ENCODE peak calls at places on chromosome 4, in nine cellular contexts. One of them, this sample, is unnamed. For H3K4me1, the result is how much of the 10 kb centered on the place peaks cover.

GRCh38 chr4:8302331-8302730 is 32.8 kb downstream of the HTRA3 start:
- DNase-seq in right cardiac atrium: peak
- DNase-seq in uterus: peak
- DNase-seq in aorta: peak
- DNase-seq in GM23248: no peak
- DNase-seq in transverse colon: no peak
- DNase-seq in sigmoid colon: peak
- DNase-seq in Caco-2: no peak
- DNase-seq in cardiac muscle cell: no peak
- DNase-seq in this sample: no peak

GRCh38 chr4:7461171-7461570 is 26.4 kb upstream of the PSAPL1 start:
- DNase-seq in sigmoid colon: no peak
- DNase-seq in aorta: no peak
- DNase-seq in uterus: no peak
- DNase-seq in transverse colon: no peak
- DNase-seq in cardiac muscle cell: no peak
- DNase-seq in Caco-2: no peak
- DNase-seq in GM23248: no peak
- DNase-seq in right cardiac atrium: peak
- DNase-seq in this sample: no peak

GRCh38 chr4:80365928-80366327 is 30.4 kb downstream of the CFAP299 start:
- DNase-seq in Caco-2: peak
- DNase-seq in sigmoid colon: peak
- DNase-seq in transverse colon: peak
- DNase-seq in GM23248: peak
- DNase-seq in uterus: no peak
- DNase-seq in aorta: no peak
- DNase-seq in cardiac muscle cell: peak
- DNase-seq in right cardiac atrium: peak
- DNase-seq in this sample: peak

GRCh38 chr4:108272566-108272965 is 103.8 kb upstream of the LEF1 start:
- DNase-seq in cardiac muscle cell: peak
- DNase-seq in transverse colon: no peak
- DNase-seq in aorta: no peak
- DNase-seq in Caco-2: no peak
- DNase-seq in sigmoid colon: no peak
- DNase-seq in GM23248: no peak
- DNase-seq in right cardiac atrium: no peak
- DNase-seq in uterus: no peak
- DNase-seq in this sample: no peak

GRCh38 chr4:123055943-123056342 is 133.5 kb upstream of the NUDT6 start:
- DNase-seq in cardiac muscle cell: no peak
- DNase-seq in aorta: no peak
- DNase-seq in Caco-2: no peak
- DNase-seq in sigmoid colon: no peak
- DNase-seq in right cardiac atrium: no peak
- DNase-seq in GM23248: peak
- DNase-seq in transverse colon: no peak
- DNase-seq in uterus: no peak
- DNase-seq in this sample: no peak

GRCh38 chr4:172188248-172188976 is 375.2 kb downstream of the GALNTL6 start:
- DNase-seq in Caco-2: peak
- DNase-seq in transverse colon: no peak
- DNase-seq in aorta: no peak
- DNase-seq in right cardiac atrium: no peak
- DNase-seq in sigmoid colon: no peak
- DNase-seq in cardiac muscle cell: no peak
- DNase-seq in GM23248: no peak
- DNase-seq in uterus: no peak
- DNase-seq in this sample: no peak

GRCh38 chr4:134544303-134544761 is 342.7 kb upstream of the PABPC4L start:
- DNase-seq in transverse colon: peak
- DNase-seq in aorta: no peak
- DNase-seq in cardiac muscle cell: peak
- DNase-seq in Caco-2: no peak
- DNase-seq in uterus: no peak
- DNase-seq in GM23248: peak
- DNase-seq in sigmoid colon: peak
- DNase-seq in right cardiac atrium: no peak
- DNase-seq in this sample: no peak

GRCh38 chr4:102438873-102439614 is 62.1 kb upstream of the NFKB1 start:
- DNase-seq in cardiac muscle cell: peak
- DNase-seq in GM23248: peak
- DNase-seq in right cardiac atrium: no peak
- DNase-seq in sigmoid colon: no peak
- DNase-seq in aorta: no peak
- DNase-seq in uterus: no peak
- DNase-seq in transverse colon: no peak
- DNase-seq in Caco-2: no peak
- DNase-seq in this sample: no peak

GRCh38 chr4:1460967-1461868 is 55.0 kb upstream of the NKX1-1 start:
- DNase-seq in aorta: no peak
- DNase-seq in uterus: peak
- DNase-seq in Caco-2: no peak
- DNase-seq in sigmoid colon: no peak
- DNase-seq in right cardiac atrium: peak
- DNase-seq in transverse colon: no peak
- DNase-seq in GM23248: no peak
- DNase-seq in cardiac muscle cell: no peak
- DNase-seq in this sample: no peak

GRCh38 chr4:112946127-112946526 is 103.3 kb upstream of the ANK2 start:
- DNase-seq in GM23248: no peak
- DNase-seq in right cardiac atrium: no peak
- DNase-seq in transverse colon: no peak
- DNase-seq in uterus: no peak
- DNase-seq in aorta: no peak
- DNase-seq in Caco-2: no peak
- DNase-seq in cardiac muscle cell: no peak
- DNase-seq in sigmoid colon: no peak
- DNase-seq in this sample: no peak

GRCh38 chr4:76830612-76831474 is 67.1 kb downstream of the SOWAHB start:
- DNase-seq in right cardiac atrium: no peak
- DNase-seq in aorta: no peak
- DNase-seq in GM23248: peak
- DNase-seq in uterus: peak
- DNase-seq in sigmoid colon: no peak
- DNase-seq in cardiac muscle cell: peak
- DNase-seq in transverse colon: peak
- DNase-seq in Caco-2: peak
- DNase-seq in this sample: peak

GRCh38 chr4:13920111-13920875 is 292.8 kb upstream of the BOD1L1 start:
- DNase-seq in transverse colon: no peak
- DNase-seq in cardiac muscle cell: peak
- DNase-seq in right cardiac atrium: no peak
- DNase-seq in sigmoid colon: no peak
- DNase-seq in GM23248: peak
- DNase-seq in uterus: no peak
- DNase-seq in Caco-2: no peak
- DNase-seq in aorta: no peak
- DNase-seq in this sample: no peak

GRCh38 chr4:148716361-148717063 is 274.3 kb upstream of the NR3C2 start:
- DNase-seq in GM23248: no peak
- DNase-seq in transverse colon: no peak
- DNase-seq in cardiac muscle cell: no peak
- DNase-seq in aorta: no peak
- DNase-seq in Caco-2: no peak
- DNase-seq in sigmoid colon: no peak
- DNase-seq in uterus: no peak
- DNase-seq in right cardiac atrium: no peak
- DNase-seq in this sample: no peak

GRCh38 chr4:113635739-113636437 is 125.7 kb downstream of the CAMK2D start:
- DNase-seq in GM23248: no peak
- DNase-seq in Caco-2: no peak
- DNase-seq in transverse colon: no peak
- DNase-seq in aorta: no peak
- DNase-seq in uterus: no peak
- DNase-seq in sigmoid colon: no peak
- DNase-seq in cardiac muscle cell: peak
- DNase-seq in right cardiac atrium: no peak
- DNase-seq in this sample: no peak

GRCh38 chr4:33160126-33160525 is 2440.0 kb downstream of the PCDH7 start:
- DNase-seq in cardiac muscle cell: peak
- DNase-seq in sigmoid colon: no peak
- DNase-seq in GM23248: peak
- DNase-seq in uterus: no peak
- DNase-seq in Caco-2: peak
- DNase-seq in aorta: no peak
- DNase-seq in transverse colon: no peak
- DNase-seq in right cardiac atrium: no peak
- DNase-seq in this sample: no peak

GRCh38 chr4:1414831-1415680 is 8.8 kb upstream of the NKX1-1 start:
- DNase-seq in Caco-2: no peak
- DNase-seq in uterus: no peak
- DNase-seq in right cardiac atrium: peak
- DNase-seq in transverse colon: no peak
- DNase-seq in cardiac muscle cell: no peak
- DNase-seq in aorta: no peak
- DNase-seq in GM23248: no peak
- DNase-seq in sigmoid colon: peak
- DNase-seq in this sample: no peak

GRCh38 chr4:152308925-152309324 is 227.0 kb downstream of the FBXW7 start:
- DNase-seq in GM23248: no peak
- DNase-seq in transverse colon: no peak
- DNase-seq in cardiac muscle cell: no peak
- DNase-seq in right cardiac atrium: no peak
- DNase-seq in sigmoid colon: no peak
- DNase-seq in Caco-2: no peak
- DNase-seq in uterus: no peak
- DNase-seq in aorta: no peak
- DNase-seq in this sample: no peak

GRCh38 chr4:53161475-53162423 is 204.1 kb downstream of the SCFD2 start:
- DNase-seq in right cardiac atrium: no peak
- DNase-seq in Caco-2: no peak
- DNase-seq in transverse colon: no peak
- DNase-seq in aorta: no peak
- DNase-seq in sigmoid colon: no peak
- DNase-seq in GM23248: peak
- DNase-seq in cardiac muscle cell: no peak
- DNase-seq in uterus: no peak
- DNase-seq in this sample: no peak

GRCh38 chr4:53168237-53168636 is 197.6 kb downstream of the SCFD2 start:
- DNase-seq in right cardiac atrium: no peak
- DNase-seq in GM23248: peak
- DNase-seq in cardiac muscle cell: no peak
- DNase-seq in transverse colon: no peak
- DNase-seq in uterus: no peak
- DNase-seq in sigmoid colon: no peak
- DNase-seq in aorta: no peak
- DNase-seq in Caco-2: no peak
- DNase-seq in this sample: no peak

GRCh38 chr4:53162926-53163325 is 202.9 kb downstream of the SCFD2 start:
- DNase-seq in cardiac muscle cell: no peak
- DNase-seq in GM23248: no peak
- DNase-seq in aorta: no peak
- DNase-seq in uterus: no peak
- DNase-seq in right cardiac atrium: no peak
- DNase-seq in Caco-2: no peak
- DNase-seq in transverse colon: no peak
- DNase-seq in sigmoid colon: no peak
- DNase-seq in this sample: no peak
- H3K4me1 ChIP-seq in cardiac muscle cell: under half
- H3K4me1 ChIP-seq in GM23248: under half
- H3K4me1 ChIP-seq in aorta: under half
- H3K4me1 ChIP-seq in uterus: under half
- H3K4me1 ChIP-seq in right cardiac atrium: under half
- H3K4me1 ChIP-seq in Caco-2: under half
- H3K4me1 ChIP-seq in transverse colon: under half
- H3K4me1 ChIP-seq in sigmoid colon: under half
- H3K4me1 ChIP-seq in this sample: under half

GRCh38 chr4:59728496-59728895 is 1471.6 kb upstream of the ADGRL3 start:
- DNase-seq in Caco-2: no peak
- DNase-seq in transverse colon: no peak
- DNase-seq in GM23248: no peak
- DNase-seq in aorta: no peak
- DNase-seq in uterus: no peak
- DNase-seq in sigmoid colon: no peak
- DNase-seq in cardiac muscle cell: no peak
- DNase-seq in right cardiac atrium: no peak
- DNase-seq in this sample: no peak
- H3K4me1 ChIP-seq in Caco-2: under half
- H3K4me1 ChIP-seq in transverse colon: under half
- H3K4me1 ChIP-seq in GM23248: under half
- H3K4me1 ChIP-seq in aorta: under half
- H3K4me1 ChIP-seq in uterus: under half
- H3K4me1 ChIP-seq in sigmoid colon: under half
- H3K4me1 ChIP-seq in cardiac muscle cell: under half
- H3K4me1 ChIP-seq in right cardiac atrium: under half
- H3K4me1 ChIP-seq in this sample: under half

DNA sequence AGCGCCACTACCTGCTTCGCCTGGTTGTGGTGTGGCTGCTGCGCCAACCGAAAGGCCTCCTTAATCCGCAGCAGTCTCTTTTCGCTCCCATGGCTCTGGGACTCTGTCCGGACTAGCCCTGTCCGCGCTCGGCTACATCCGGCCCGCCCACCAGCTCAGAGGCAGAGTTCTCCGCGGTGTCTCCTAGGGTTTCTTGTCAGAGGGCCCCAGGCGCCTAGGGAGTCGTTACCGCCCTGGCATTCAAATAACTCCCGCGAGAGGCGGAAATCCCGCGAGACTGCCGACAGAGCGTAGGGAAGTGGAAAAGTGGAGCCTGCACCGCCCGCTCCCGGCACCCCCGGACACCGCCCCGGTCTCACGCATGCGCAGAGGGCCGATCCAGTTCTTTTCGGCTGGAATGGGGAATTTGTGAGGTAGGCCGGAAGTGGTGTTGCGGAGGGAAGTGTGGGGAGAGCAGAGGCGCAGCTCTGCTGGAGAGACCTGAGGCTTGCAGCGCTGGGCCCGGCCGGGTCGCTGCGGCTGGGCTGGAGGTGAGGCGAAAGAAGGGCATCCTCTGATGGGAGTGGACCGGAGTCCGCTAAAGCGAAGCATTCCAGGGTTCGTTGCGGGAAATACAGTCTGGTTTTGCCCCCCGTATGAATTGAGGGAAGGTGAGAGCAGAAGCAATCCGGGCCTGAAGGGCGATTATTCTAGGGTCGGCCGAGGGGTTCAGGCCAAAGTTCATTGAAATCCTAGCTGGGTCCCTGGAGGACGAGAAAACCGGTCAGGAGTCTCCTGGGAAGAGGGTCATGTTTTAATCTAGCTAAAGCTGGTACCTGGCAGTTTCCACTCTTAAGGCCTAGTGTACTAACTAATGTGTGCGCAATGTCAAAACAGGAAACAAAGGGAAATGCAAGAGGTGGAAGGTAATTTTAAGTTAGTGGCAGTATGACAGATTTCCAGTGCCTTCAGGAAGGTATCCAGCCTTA is at the start of gene FAM200B:
- DNase-seq in GM23248: peak
- DNase-seq in aorta: peak
- DNase-seq in transverse colon: peak
- DNase-seq in cardiac muscle cell: peak
- DNase-seq in right cardiac atrium: peak
- DNase-seq in sigmoid colon: peak
- DNase-seq in uterus: peak
- DNase-seq in Caco-2: peak
- DNase-seq in this sample: peak
- H3K4me1 ChIP-seq in GM23248: under half
- H3K4me1 ChIP-seq in aorta: under half
- H3K4me1 ChIP-seq in transverse colon: under half
- H3K4me1 ChIP-seq in cardiac muscle cell: under half
- H3K4me1 ChIP-seq in right cardiac atrium: under half
- H3K4me1 ChIP-seq in sigmoid colon: under half
- H3K4me1 ChIP-seq in uterus: under half
- H3K4me1 ChIP-seq in Caco-2: under half
- H3K4me1 ChIP-seq in this sample: under half

GRCh38 chr4:41205854-41206460 is 8.4 kb downstream of the APBB2 start:
- DNase-seq in right cardiac atrium: no peak
- DNase-seq in GM23248: peak
- DNase-seq in transverse colon: no peak
- DNase-seq in cardiac muscle cell: no peak
- DNase-seq in sigmoid colon: no peak
- DNase-seq in Caco-2: no peak
- DNase-seq in aorta: no peak
- DNase-seq in uterus: no peak
- DNase-seq in this sample: no peak
- H3K4me1 ChIP-seq in right cardiac atrium: under half
- H3K4me1 ChIP-seq in GM23248: half or more
- H3K4me1 ChIP-seq in transverse colon: under half
- H3K4me1 ChIP-seq in cardiac muscle cell: under half
- H3K4me1 ChIP-seq in sigmoid colon: under half
- H3K4me1 ChIP-seq in Caco-2: half or more
- H3K4me1 ChIP-seq in aorta: under half
- H3K4me1 ChIP-seq in uterus: under half
- H3K4me1 ChIP-seq in this sample: under half

This sample was measured in mucosa of descending colon.